ENCODE peak calls at places on chromosomes 7 and 10, in six cellular contexts. One of them, this sample, is unnamed.

GRCh38 chr10:129958118-129958685 is 5.9 kb downstream of the EBF3 start:
- DNase-seq in lower lobe of right lung: no peak
- DNase-seq in transverse colon: no peak
- DNase-seq in tibial artery: peak; percentile 44
- DNase-seq in prostate gland: no peak
- DNase-seq in hepatocyte: no peak
- DNase-seq in this sample: no peak

GRCh38 chr7:10121641-10122040 is 852.0 kb upstream of the PHF14 start:
- DNase-seq in lower lobe of right lung: no peak
- DNase-seq in transverse colon: no peak
- DNase-seq in tibial artery: no peak
- DNase-seq in prostate gland: no peak
- DNase-seq in hepatocyte: no peak
- DNase-seq in this sample: no peak

GRCh38 chr7:15326044-15326644 is 235.7 kb downstream of the AGMO start:
- DNase-seq in lower lobe of right lung: no peak
- DNase-seq in transverse colon: no peak
- DNase-seq in tibial artery: no peak
- DNase-seq in prostate gland: no peak
- DNase-seq in hepatocyte: peak; percentile 34
- DNase-seq in this sample: peak; percentile 9

GRCh38 chr7:131970602-131971001 is 414.2 kb upstream of the PODXL start:
- DNase-seq in lower lobe of right lung: no peak
- DNase-seq in transverse colon: no peak
- DNase-seq in tibial artery: no peak
- DNase-seq in prostate gland: no peak
- DNase-seq in hepatocyte: no peak
- DNase-seq in this sample: no peak

GRCh38 chr10:26627320-26627719 is 70.2 kb upstream of the PDSS1 start:
- DNase-seq in lower lobe of right lung: no peak
- DNase-seq in transverse colon: no peak
- DNase-seq in tibial artery: no peak
- DNase-seq in prostate gland: no peak
- DNase-seq in hepatocyte: peak; percentile 27
- DNase-seq in this sample: no peak

GRCh38 chr7:144470052-144470451 is 66.6 kb upstream of the NOBOX start:
- DNase-seq in lower lobe of right lung: no peak
- DNase-seq in transverse colon: no peak
- DNase-seq in tibial artery: no peak
- DNase-seq in prostate gland: no peak
- DNase-seq in hepatocyte: no peak
- DNase-seq in this sample: no peak

GRCh38 chr7:70782729-70783290 is 349.1 kb upstream of the GALNT17 start:
- DNase-seq in lower lobe of right lung: no peak
- DNase-seq in transverse colon: no peak
- DNase-seq in tibial artery: no peak
- DNase-seq in prostate gland: no peak
- DNase-seq in hepatocyte: no peak
- DNase-seq in this sample: no peak

GRCh38 chr10:128938488-128938887 is 528.6 kb upstream of the MGMT start:
- DNase-seq in lower lobe of right lung: no peak
- DNase-seq in transverse colon: no peak
- DNase-seq in tibial artery: no peak
- DNase-seq in prostate gland: no peak
- DNase-seq in hepatocyte: no peak
- DNase-seq in this sample: no peak

GRCh38 chr7:122790132-122790531 is 87.4 kb upstream of the RNF148 start:
- DNase-seq in lower lobe of right lung: no peak
- DNase-seq in transverse colon: no peak
- DNase-seq in tibial artery: no peak
- DNase-seq in prostate gland: no peak
- DNase-seq in hepatocyte: no peak
- DNase-seq in this sample: no peak

GRCh38 chr7:143013897-143014296 is 13.0 kb downstream of the OR9A2 start:
- DNase-seq in lower lobe of right lung: no peak
- DNase-seq in transverse colon: no peak
- DNase-seq in tibial artery: no peak
- DNase-seq in prostate gland: no peak
- DNase-seq in hepatocyte: peak; percentile 58
- DNase-seq in this sample: peak; percentile 56

GRCh38 chr7:44101966-44102845 is 1.9 kb upstream of the AEBP1 start:
- DNase-seq in lower lobe of right lung: no peak
- DNase-seq in transverse colon: no peak
- DNase-seq in tibial artery: peak; percentile 97
- DNase-seq in prostate gland: no peak
- DNase-seq in hepatocyte: no peak
- DNase-seq in this sample: peak; percentile 35

GRCh38 chr10:99667108-99667751 is 7.9 kb downstream of the ENTPD7 start:
- DNase-seq in lower lobe of right lung: no peak
- DNase-seq in transverse colon: no peak
- DNase-seq in tibial artery: no peak
- DNase-seq in prostate gland: no peak
- DNase-seq in hepatocyte: peak; percentile 55
- DNase-seq in this sample: peak; percentile 77

DNA sequence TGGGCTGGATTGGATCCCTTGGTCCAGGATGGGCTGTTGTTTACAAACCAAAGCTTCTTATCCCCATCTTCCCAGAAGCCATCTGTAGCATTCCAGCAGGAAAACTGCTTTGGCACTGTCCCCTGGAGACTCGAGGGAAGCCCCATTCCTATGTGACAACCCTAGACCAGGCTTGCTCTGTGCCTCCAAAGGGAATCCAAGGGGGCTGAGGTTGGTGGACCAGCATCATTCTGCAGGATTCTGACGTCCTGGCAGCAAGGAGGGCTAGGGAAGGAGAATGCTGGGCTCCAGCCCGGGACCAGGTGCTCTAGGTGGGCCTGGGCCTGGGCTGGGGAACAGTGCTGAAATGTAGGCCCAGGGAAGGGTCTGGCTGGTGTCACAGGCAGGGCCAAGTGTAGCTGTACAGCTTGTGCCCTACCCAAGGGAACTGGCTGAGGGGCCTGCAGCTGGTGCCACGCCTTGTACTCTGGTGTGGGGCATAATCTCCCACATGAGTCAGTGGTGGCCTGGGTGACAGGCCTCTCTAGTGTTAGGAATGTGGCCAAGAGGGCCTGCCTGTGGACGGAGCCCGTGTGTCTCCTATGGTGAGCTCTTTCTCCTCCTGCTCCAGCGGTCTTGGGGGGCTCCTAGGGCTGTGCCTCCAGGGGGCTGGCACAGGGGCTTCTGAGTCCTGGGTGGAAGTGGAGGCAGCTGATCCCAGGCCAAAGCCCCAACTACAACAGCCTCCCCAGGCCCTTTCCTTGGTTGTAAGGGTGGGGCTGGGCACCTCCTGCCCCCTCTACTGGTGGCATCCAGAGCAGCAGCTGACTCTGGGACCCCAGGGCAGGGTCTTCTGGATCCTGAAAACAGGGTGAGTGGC is 25.2 kb downstream of the TRIM8 start:
- DNase-seq in lower lobe of right lung: peak; percentile 83
- DNase-seq in transverse colon: peak; percentile 52
- DNase-seq in tibial artery: peak; percentile 87
- DNase-seq in prostate gland: no peak
- DNase-seq in hepatocyte: peak; percentile 61
- DNase-seq in this sample: no peak
- TF ChIP-seq CTCF in lower lobe of right lung: peak; percentile 61
- TF ChIP-seq CTCF in transverse colon: peak; percentile 42
- TF ChIP-seq CTCF in tibial artery: peak; percentile 35
- TF ChIP-seq CTCF in prostate gland: peak; percentile 39
- TF ChIP-seq CTCF in hepatocyte: peak; percentile 3
- TF ChIP-seq CTCF in this sample: peak; percentile 80

DNA sequence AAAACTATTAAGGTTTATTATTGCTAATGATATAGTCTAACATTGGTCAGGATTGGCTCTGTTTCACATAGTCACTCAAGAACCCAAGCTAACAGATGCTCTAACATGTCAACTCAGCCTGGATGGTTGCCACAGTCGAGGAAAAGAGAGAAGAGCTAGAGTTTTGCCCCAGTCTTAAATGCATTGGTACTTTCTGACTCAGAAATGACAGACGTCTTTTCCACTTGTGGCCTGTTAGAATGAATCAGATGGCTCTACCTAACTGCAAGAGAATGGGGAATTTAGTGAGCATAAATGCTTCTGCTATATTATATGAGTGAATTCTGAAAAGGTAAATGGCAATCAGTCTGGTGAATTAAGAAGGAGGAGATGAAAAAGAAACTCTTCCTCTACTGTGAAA is 13.9 kb downstream of the HECTD2 start:
- DNase-seq in lower lobe of right lung: no peak
- DNase-seq in transverse colon: no peak
- DNase-seq in tibial artery: no peak
- DNase-seq in prostate gland: no peak
- DNase-seq in hepatocyte: no peak
- DNase-seq in this sample: peak; percentile 13
- H3K27ac ChIP-seq in lower lobe of right lung: no peak overlapping the region
- H3K27ac ChIP-seq in transverse colon: no peak overlapping the region
- H3K27ac ChIP-seq in tibial artery: no peak overlapping the region
- H3K27ac ChIP-seq in prostate gland: no peak overlapping the region
- H3K27ac ChIP-seq in hepatocyte: no peak overlapping the region
- H3K27ac ChIP-seq in this sample: no peak overlapping the region

GRCh38 chr7:128909605-128910568 is 622 bp downstream of the KCP start:
- DNase-seq in lower lobe of right lung: no peak
- DNase-seq in transverse colon: no peak
- DNase-seq in tibial artery: peak; percentile 62
- DNase-seq in prostate gland: no peak
- DNase-seq in hepatocyte: peak; percentile 63
- DNase-seq in this sample: peak; percentile 32

GRCh38 chr7:128906001-128906765 is 4.3 kb downstream of the KCP start:
- DNase-seq in lower lobe of right lung: no peak
- DNase-seq in transverse colon: no peak
- DNase-seq in tibial artery: peak; percentile 41
- DNase-seq in prostate gland: no peak
- DNase-seq in hepatocyte: no peak
- DNase-seq in this sample: no peak

GRCh38 chr7:128904381-128905197 is 5.9 kb downstream of the KCP start:
- DNase-seq in lower lobe of right lung: no peak
- DNase-seq in transverse colon: peak; percentile 9
- DNase-seq in tibial artery: peak; percentile 52
- DNase-seq in prostate gland: no peak
- DNase-seq in hepatocyte: peak; percentile 68
- DNase-seq in this sample: peak; percentile 40

GRCh38 chr7:128908750-128909385 is 1.6 kb downstream of the KCP start:
- DNase-seq in lower lobe of right lung: no peak
- DNase-seq in transverse colon: no peak
- DNase-seq in tibial artery: peak; percentile 51
- DNase-seq in prostate gland: no peak
- DNase-seq in hepatocyte: no peak
- DNase-seq in this sample: no peak

DNA sequence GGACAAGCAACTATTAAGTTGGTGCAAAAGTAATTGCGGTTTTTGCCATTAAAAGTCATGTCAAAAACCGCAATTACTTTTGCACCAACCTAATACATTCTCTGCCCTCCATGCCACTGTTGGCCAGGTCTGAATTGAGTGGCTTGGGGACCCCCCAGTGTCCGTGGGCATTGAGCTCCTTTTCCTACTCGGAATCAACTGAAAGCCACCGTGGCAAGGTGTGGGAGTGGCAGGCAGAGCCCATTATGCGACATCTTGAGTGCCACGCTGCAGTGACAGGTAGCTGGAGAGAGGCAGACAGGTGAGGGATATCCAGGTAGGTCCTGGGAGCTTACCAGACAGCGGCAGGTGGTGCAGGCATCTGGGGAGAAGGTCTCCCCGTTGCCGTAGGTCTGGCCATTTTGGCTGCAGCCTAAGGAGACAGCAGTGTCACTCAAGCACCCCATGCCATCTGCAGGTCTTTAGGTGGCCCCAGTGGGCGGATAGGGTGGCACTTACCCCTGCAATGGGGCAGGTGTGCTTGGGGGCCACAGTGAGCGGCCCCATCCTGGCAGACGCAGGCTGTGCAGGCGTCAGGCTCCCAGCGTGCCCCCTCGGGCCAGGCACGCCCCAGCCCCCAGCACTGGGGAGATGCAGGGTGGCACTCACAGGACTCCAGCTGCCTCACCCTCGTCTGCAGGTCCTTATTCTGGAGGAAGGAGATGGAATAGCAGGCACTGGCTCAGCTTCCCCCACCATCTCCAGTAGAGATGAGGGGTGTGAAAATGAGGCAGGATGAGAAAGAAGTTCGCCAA is 3.5 kb downstream of the KCP start:
- DNase-seq in lower lobe of right lung: no peak
- DNase-seq in transverse colon: no peak
- DNase-seq in tibial artery: peak; percentile 62
- DNase-seq in prostate gland: no peak
- DNase-seq in hepatocyte: no peak
- DNase-seq in this sample: no peak
- H3K27me3 ChIP-seq in lower lobe of right lung: peaks cover 61% of the 10 kb centered on the region
- H3K27me3 ChIP-seq in transverse colon: peaks cover 34% of the 10 kb centered on the region
- H3K27me3 ChIP-seq in tibial artery: no peaks in the 10 kb centered on the region
- H3K27me3 ChIP-seq in prostate gland: peaks cover 3% of the 10 kb centered on the region
- H3K27me3 ChIP-seq in hepatocyte: peaks cover 24% of the 10 kb centered on the region
- H3K27me3 ChIP-seq in this sample: peaks cover 11% of the 10 kb centered on the region

GRCh38 chr7:39507866-39508551 is 58.2 kb upstream of the YAE1 start:
- DNase-seq in lower lobe of right lung: peak; percentile 70
- DNase-seq in transverse colon: no peak
- DNase-seq in tibial artery: no peak
- DNase-seq in prostate gland: no peak
- DNase-seq in hepatocyte: no peak
- DNase-seq in this sample: no peak
- TF ChIP-seq CTCF in lower lobe of right lung: no peak
- TF ChIP-seq CTCF in transverse colon: no peak
- TF ChIP-seq CTCF in tibial artery: no peak
- TF ChIP-seq CTCF in prostate gland: no peak
- TF ChIP-seq CTCF in hepatocyte: no peak
- TF ChIP-seq CTCF in this sample: no peak

GRCh38 chr10:70478191-70479160 is at the start of gene PALD1:
- DNase-seq in lower lobe of right lung: peak; percentile 78
- DNase-seq in transverse colon: peak; percentile 65
- DNase-seq in tibial artery: peak; percentile 88
- DNase-seq in prostate gland: peak; percentile 54
- DNase-seq in hepatocyte: peak; percentile 72
- DNase-seq in this sample: no peak
- H3K27ac ChIP-seq in lower lobe of right lung: peak within 1 kb of the TSS; percentile 81
- H3K27ac ChIP-seq in transverse colon: peak within 1 kb of the TSS; percentile 73
- H3K27ac ChIP-seq in tibial artery: peak within 1 kb of the TSS; percentile 76
- H3K27ac ChIP-seq in prostate gland: peak within 1 kb of the TSS; percentile 59
- H3K27ac ChIP-seq in hepatocyte: no peak within 1 kb of the TSS
- H3K27ac ChIP-seq in this sample: no peak within 1 kb of the TSS

GRCh38 chr10:63083904-63084689 is 49.0 kb upstream of the NRBF2 start:
- DNase-seq in lower lobe of right lung: no peak
- DNase-seq in transverse colon: peak; percentile 51
- DNase-seq in tibial artery: peak; percentile 69
- DNase-seq in prostate gland: peak; percentile 52
- DNase-seq in hepatocyte: peak; percentile 76
- DNase-seq in this sample: peak; percentile 67
- H3K27me3 ChIP-seq in lower lobe of right lung: no peaks in the 10 kb centered on the region
- H3K27me3 ChIP-seq in transverse colon: no peaks in the 10 kb centered on the region
- H3K27me3 ChIP-seq in tibial artery: no peaks in the 10 kb centered on the region
- H3K27me3 ChIP-seq in prostate gland: no peaks in the 10 kb centered on the region
- H3K27me3 ChIP-seq in hepatocyte: no peaks in the 10 kb centered on the region
- H3K27me3 ChIP-seq in this sample: no peaks in the 10 kb centered on the region

DNA sequence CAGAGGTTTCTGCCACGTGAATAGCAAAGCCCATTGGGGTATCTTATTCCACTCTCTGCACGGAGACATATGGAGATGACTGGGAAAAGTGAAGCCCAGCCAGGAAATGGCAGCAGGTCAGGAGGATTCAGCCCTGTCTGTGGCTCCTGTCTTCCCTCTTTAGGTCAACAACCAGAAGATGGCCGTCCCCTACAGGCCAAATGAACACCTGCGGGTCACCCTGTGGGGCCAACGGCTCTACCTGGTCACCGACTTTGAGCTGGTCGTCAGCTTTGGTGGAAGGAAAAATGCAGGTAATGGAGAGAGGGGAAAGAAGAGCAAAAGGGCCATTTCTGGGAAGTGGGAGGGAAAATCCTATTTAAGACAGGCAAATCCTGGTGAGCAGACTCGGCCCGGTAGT is 38.3 kb downstream of the EPHB4 start:
- DNase-seq in lower lobe of right lung: no peak
- DNase-seq in transverse colon: no peak
- DNase-seq in tibial artery: no peak
- DNase-seq in prostate gland: no peak
- DNase-seq in hepatocyte: no peak
- DNase-seq in this sample: no peak
- TF ChIP-seq CTCF in lower lobe of right lung: no peak
- TF ChIP-seq CTCF in transverse colon: no peak
- TF ChIP-seq CTCF in tibial artery: no peak
- TF ChIP-seq CTCF in prostate gland: no peak
- TF ChIP-seq CTCF in hepatocyte: no peak
- TF ChIP-seq CTCF in this sample: peak; percentile 39